ENCODE peak calls at places on chromosomes 4 and X, in five cellular contexts. O is H4, W is T-cell, B is progenitor cell of endocrine pancreas, Q is H9. T is an unnamed sample.

GRCh38 chr4:76420901-76421581 is at the start of gene CCDC158:
- DNase-seq in O (no peak), W (no peak), B (no peak), Q (no peak), T (peak)

GRCh38 chrX:23304881-23305280 is 29.8 kb upstream of the PTCHD1 start:
- DNase-seq in O (no peak), W (no peak), B (no peak), Q (no peak), T (no peak)

GRCh38 chrX:39675619-39676018 is 422.1 kb downstream of the BCOR start:
- DNase-seq in O (no peak), W (no peak), B (no peak), Q (no peak), T (no peak)

GRCh38 chr4:183876268-183876934 is 28.7 kb upstream of the STOX2 start:
- DNase-seq in O (peak), W (no peak), B (no peak), Q (no peak), T (peak)

GRCh38 chr4:3302164-3302785 is 9.5 kb downstream of the RGS12 start:
- DNase-seq in O (peak), W (peak), B (no peak), Q (no peak), T (peak)

GRCh38 chr4:31141141-31141811 is 421.1 kb downstream of the PCDH7 start:
- DNase-seq in O (no peak), W (no peak), B (no peak), Q (no peak), T (no peak)

GRCh38 chr4:134518574-134519217 is 317.1 kb upstream of the PABPC4L start:
- DNase-seq in O (no peak), W (no peak), B (no peak), Q (no peak), T (no peak)

GRCh38 chr4:48127231-48127881 is 6.7 kb downstream of the TXK start:
- DNase-seq in O (no peak), W (no peak), B (no peak), Q (peak), T (no peak)